ENCODE peak calls at places on chromosomes 1 and 21, in eight cellular contexts. M is breast epithelium, V is gastrocnemius medialis, U is body of pancreas, L is H1, T is IMR-90, H is right lobe of liver, S is adrenal gland. C is an unnamed sample.

GRCh38 chr1:69915347-69915746 is 290.0 kb downstream of the LRRC40 start:
- DNase-seq in M (no peak), V (no peak), U (no peak), L (no peak), T (peak; percentile 19), H (no peak), S (no peak), C (no peak)

GRCh38 chr1:93394514-93394913 is 48.8 kb downstream of the DR1 start:
- DNase-seq in M (no peak), V (no peak), U (no peak), L (no peak), T (peak; percentile 12), H (no peak), S (no peak), C (no peak)

GRCh38 chr1:998051-998821 is 1.7 kb downstream of the HES4 start:
- DNase-seq in M (no peak), V (no peak), U (no peak), L (no peak), T (no peak), H (no peak), S (peak; percentile 21), C (no peak)

GRCh38 chr1:169009666-169010065 is 96.8 kb upstream of the ATP1B1 start:
- DNase-seq in M (no peak), V (no peak), U (no peak), L (no peak), T (no peak), H (no peak), S (no peak), C (no peak)

GRCh38 chr1:205668951-205669340 is 11.4 kb downstream of the SLC45A3 start:
- DNase-seq in M (no peak), V (no peak), U (no peak), L (no peak), T (no peak), H (peak; percentile 40), S (no peak), C (no peak)

GRCh38 chr1:47984175-47984789 is 12.9 kb downstream of the TRABD2B start:
- DNase-seq in M (no peak), V (no peak), U (no peak), L (no peak), T (no peak), H (peak; percentile 29), S (no peak), C (no peak)

GRCh38 chr1:47309427-47309826 is 4.5 kb downstream of the STIL start:
- DNase-seq in M (no peak), V (no peak), U (no peak), L (no peak), T (no peak), H (no peak), S (no peak), C (no peak)

GRCh38 chr1:221494670-221495069 is 247.2 kb downstream of the DUSP10 start:
- DNase-seq in M (no peak), V (peak; percentile 61), U (peak; percentile 15), L (no peak), T (peak; percentile 21), H (no peak), S (no peak), C (no peak)

GRCh38 chr1:91683598-91683951 is 182.9 kb downstream of the CDC7 start:
- DNase-seq in M (no peak), V (no peak), U (no peak), L (peak; percentile 25), T (no peak), H (no peak), S (no peak), C (no peak)

DNA sequence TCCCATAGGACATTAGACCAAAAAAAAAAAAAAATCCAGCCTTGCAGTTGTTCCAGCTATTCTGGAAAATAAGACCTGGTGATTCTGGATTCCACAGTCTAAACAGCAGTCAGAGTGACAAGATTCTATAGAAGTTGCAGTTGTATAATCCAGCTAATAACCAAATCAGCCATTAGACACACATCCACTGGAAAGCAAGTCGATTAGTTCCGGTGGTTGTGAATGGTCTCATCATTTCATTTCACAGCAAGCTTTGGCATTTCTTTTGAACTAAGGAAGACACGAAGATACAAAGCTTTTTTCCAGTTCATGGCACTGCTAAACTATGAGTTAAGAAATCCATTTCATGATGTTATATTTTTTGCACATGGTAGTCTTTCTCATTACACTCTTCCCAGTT is 54.4 kb upstream of the FAM89A start:
- DNase-seq in M (no peak), V (no peak), U (no peak), L (no peak), T (no peak), H (no peak), S (no peak), C (no peak)
- H3K27ac ChIP-seq in M (no peak overlapping the region), V (no peak overlapping the region), U (no peak overlapping the region), L (no peak overlapping the region), T (no peak overlapping the region), H (no peak overlapping the region), S (no peak overlapping the region), C (no peak overlapping the region)

GRCh38 chr1:28369518-28370219 is at the start of gene PHACTR4:
- DNase-seq in M (peak; percentile 90), V (peak; percentile 93), U (peak; percentile 95), L (peak; percentile 96), T (peak; percentile 91), H (peak; percentile 94), S (peak; percentile 91), C (peak; percentile 35)
- TF ChIP-seq POLR2A in M (peak; percentile 51), V (peak; percentile 88), U (peak; percentile 96), L (peak; percentile 84), T (peak; percentile 76), H (peak; percentile 90), S (peak; percentile 75), C (no peak)

DNA sequence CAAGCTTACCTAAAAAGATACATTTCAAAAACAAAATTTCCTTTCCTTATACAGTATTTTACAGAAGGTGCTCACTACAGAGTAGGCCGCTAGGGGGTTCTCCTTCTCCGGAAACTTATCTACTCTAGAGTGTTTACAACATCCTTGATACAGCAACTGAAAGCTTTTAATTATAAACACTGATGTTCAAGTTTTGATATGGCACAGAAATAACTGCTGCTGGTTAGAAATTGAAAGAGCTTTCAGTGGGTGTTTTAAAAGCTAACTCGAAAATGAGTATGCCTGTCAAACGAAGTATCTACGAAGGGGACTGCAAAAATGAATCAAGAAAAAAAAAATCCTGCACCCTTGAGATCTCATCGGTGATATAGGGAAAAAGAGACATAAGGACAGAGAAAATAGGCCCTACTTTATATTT is 1.0 kb downstream of the YOD1 start:
- DNase-seq in M (no peak), V (peak; percentile 28), U (peak; percentile 57), L (no peak), T (peak; percentile 53), H (no peak), S (no peak), C (no peak)
- H3K4me1 ChIP-seq in M (no peaks in the 10 kb centered on the region), V (peaks cover 51% of the 10 kb centered on the region), U (peaks cover 60% of the 10 kb centered on the region), L (peaks cover 8% of the 10 kb centered on the region), T (peaks cover 4% of the 10 kb centered on the region), H (no peaks in the 10 kb centered on the region), S (peaks cover 7% of the 10 kb centered on the region), C (peaks cover 36% of the 10 kb centered on the region)

DNA sequence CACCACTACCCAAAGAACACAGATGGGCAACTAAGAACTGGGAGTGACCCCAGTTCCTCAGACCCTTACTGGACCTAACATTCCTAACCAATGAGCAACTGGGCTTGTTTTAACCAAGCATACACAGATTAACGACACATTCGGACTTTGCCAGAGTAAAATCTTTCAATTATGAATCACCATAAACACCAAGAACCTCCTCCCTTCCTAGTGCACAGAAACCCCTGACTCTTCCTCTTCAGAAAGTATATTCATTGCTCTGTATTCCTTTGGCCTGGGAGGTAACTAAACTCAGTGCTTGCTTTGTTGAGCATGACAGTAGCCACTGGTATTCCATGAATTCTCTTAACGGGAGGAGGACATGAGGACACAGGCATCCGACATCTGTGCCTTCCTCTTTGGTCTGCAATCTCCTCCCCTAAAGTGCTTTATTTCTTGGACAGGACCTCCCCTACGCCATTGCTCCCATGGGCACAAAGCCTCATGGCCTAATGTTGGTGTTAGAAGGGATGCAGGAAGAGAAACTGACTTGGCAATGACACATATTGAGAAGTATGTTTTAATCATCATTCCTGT is 42.7 kb downstream of the SEC16B start:
- DNase-seq in M (no peak), V (no peak), U (no peak), L (no peak), T (peak; percentile 97), H (no peak), S (no peak), C (no peak)
- H3K27ac ChIP-seq in M (no peak overlapping the region), V (no peak overlapping the region), U (no peak overlapping the region), L (no peak overlapping the region), T (peak overlapping the region; percentile 73), H (no peak overlapping the region), S (no peak overlapping the region), C (no peak overlapping the region)

GRCh38 chr21:25735221-25735894 is 586 bp downstream of the GABPA start:
- DNase-seq in M (peak; percentile 90), V (peak; percentile 90), U (peak; percentile 91), L (peak; percentile 66), T (peak; percentile 88), H (peak; percentile 91), S (peak; percentile 91), C (peak; percentile 72)
- TF ChIP-seq POLR2A in M (peak; percentile 17), V (no peak), U (no peak), L (peak; percentile 8), T (peak; percentile 17), H (peak; percentile 22), S (no peak), C (no peak)

DNA sequence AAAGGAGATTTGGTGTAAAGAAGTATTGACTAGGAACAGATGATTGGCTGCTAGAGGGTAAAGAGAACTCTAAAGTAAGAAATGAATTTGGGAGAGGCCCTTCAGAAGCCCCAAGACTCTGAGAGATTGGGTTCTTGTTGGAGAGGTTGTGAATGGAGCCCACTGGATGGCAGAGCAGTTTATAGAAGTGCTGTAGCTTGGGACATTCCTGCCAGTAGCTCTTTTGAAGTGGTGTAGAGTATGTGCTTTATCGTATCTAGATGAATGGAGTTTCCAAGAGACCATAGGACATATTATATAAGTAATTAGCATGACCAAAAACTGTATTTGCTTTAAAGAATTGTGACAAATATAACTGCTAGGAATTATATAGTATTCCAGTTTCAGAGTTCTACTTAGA is 21.3 kb downstream of the USP25 start:
- DNase-seq in M (no peak), V (no peak), U (no peak), L (no peak), T (no peak), H (no peak), S (no peak), C (no peak)
- H3K4me1 ChIP-seq in M (no peaks in the 10 kb centered on the region), V (peaks cover 79% of the 10 kb centered on the region), U (peaks cover 50% of the 10 kb centered on the region), L (peaks cover 18% of the 10 kb centered on the region), T (peaks cover 7% of the 10 kb centered on the region), H (peaks cover 3% of the 10 kb centered on the region), S (peaks cover 25% of the 10 kb centered on the region), C (peaks cover 11% of the 10 kb centered on the region)

GRCh38 chr1:246608616-246609376 is 42.5 kb downstream of the CNST start:
- DNase-seq in M (peak; percentile 86), V (peak; percentile 87), U (peak; percentile 84), L (no peak), T (peak; percentile 97), H (peak; percentile 77), S (peak; percentile 51), C (peak; percentile 5)

GRCh38 chr1:246609632-246610031 is 43.4 kb downstream of the CNST start:
- DNase-seq in M (no peak), V (no peak), U (no peak), L (no peak), T (no peak), H (no peak), S (no peak), C (no peak)

GRCh38 chr1:246613131-246613758 is 47.0 kb downstream of the CNST start:
- DNase-seq in M (no peak), V (no peak), U (no peak), L (no peak), T (no peak), H (no peak), S (no peak), C (no peak)

GRCh38 chr1:246602194-246602593 is 35.9 kb downstream of the CNST start:
- DNase-seq in M (no peak), V (no peak), U (no peak), L (no peak), T (peak; percentile 34), H (no peak), S (no peak), C (no peak)

GRCh38 chr1:246607466-246607865 is 41.2 kb downstream of the CNST start:
- DNase-seq in M (no peak), V (no peak), U (no peak), L (no peak), T (no peak), H (peak; percentile 26), S (no peak), C (no peak)
- H3K27ac ChIP-seq in M (peak overlapping the region; percentile 26), V (peak overlapping the region; percentile 89), U (no peak overlapping the region), L (no peak overlapping the region), T (no peak overlapping the region), H (no peak overlapping the region), S (no peak overlapping the region), C (peak overlapping the region; percentile 39)

C was measured in esophagus squamous epithelium.